ENCODE peak calls at places on chromosome 18, in six cellular contexts. One of them, this sample, is unnamed.

GRCh38 chr18:6755107-6755506 is 25.6 kb downstream of the ARHGAP28 start:
- DNase-seq in lung: no peak
- DNase-seq in Panc1: no peak
- DNase-seq in cardiac muscle cell: no peak
- DNase-seq in CD8-positive, alpha-beta T cell: no peak
- DNase-seq in transverse colon: no peak
- DNase-seq in this sample: no peak

GRCh38 chr18:36427369-36427768 is 129.9 kb downstream of the FHOD3 start:
- DNase-seq in transverse colon: no peak
- DNase-seq in lung: no peak
- DNase-seq in cardiac muscle cell: no peak
- DNase-seq in CD8-positive, alpha-beta T cell: no peak
- DNase-seq in Panc1: no peak
- DNase-seq in this sample: no peak

GRCh38 chr18:51437280-51438271 is 240.1 kb upstream of the MEX3C start:
- DNase-seq in transverse colon: no peak
- DNase-seq in cardiac muscle cell: peak; percentile 31
- DNase-seq in Panc1: no peak
- DNase-seq in CD8-positive, alpha-beta T cell: no peak
- DNase-seq in lung: no peak
- DNase-seq in this sample: no peak

GRCh38 chr18:12470382-12471090 is 62.8 kb downstream of the PRELID3A start:
- DNase-seq in Panc1: no peak
- DNase-seq in cardiac muscle cell: peak; percentile 33
- DNase-seq in transverse colon: no peak
- DNase-seq in CD8-positive, alpha-beta T cell: no peak
- DNase-seq in lung: no peak
- DNase-seq in this sample: no peak

GRCh38 chr18:76953186-76953982 is 131.0 kb downstream of the ZNF236 start:
- DNase-seq in lung: peak; percentile 83
- DNase-seq in cardiac muscle cell: no peak
- DNase-seq in CD8-positive, alpha-beta T cell: no peak
- DNase-seq in transverse colon: peak; percentile 62
- DNase-seq in Panc1: no peak
- DNase-seq in this sample: no peak

GRCh38 chr18:59426855-59427254 is 67.8 kb upstream of the LMAN1 start:
- DNase-seq in transverse colon: no peak
- DNase-seq in Panc1: no peak
- DNase-seq in CD8-positive, alpha-beta T cell: no peak
- DNase-seq in cardiac muscle cell: no peak
- DNase-seq in lung: no peak
- DNase-seq in this sample: no peak

GRCh38 chr18:50791599-50792438 is 28.0 kb downstream of the MRO start:
- DNase-seq in cardiac muscle cell: no peak
- DNase-seq in Panc1: no peak
- DNase-seq in transverse colon: no peak
- DNase-seq in lung: no peak
- DNase-seq in CD8-positive, alpha-beta T cell: no peak
- DNase-seq in this sample: no peak

GRCh38 chr18:45349447-45349846 is 265.8 kb upstream of the SLC14A2 start:
- DNase-seq in Panc1: no peak
- DNase-seq in transverse colon: no peak
- DNase-seq in cardiac muscle cell: no peak
- DNase-seq in lung: no peak
- DNase-seq in CD8-positive, alpha-beta T cell: no peak
- DNase-seq in this sample: no peak

GRCh38 chr18:55607763-55608162 is 19.8 kb upstream of the TCF4 start:
- DNase-seq in lung: no peak
- DNase-seq in cardiac muscle cell: no peak
- DNase-seq in transverse colon: no peak
- DNase-seq in Panc1: no peak
- DNase-seq in CD8-positive, alpha-beta T cell: no peak
- DNase-seq in this sample: no peak

GRCh38 chr18:63016270-63016669 is 300.9 kb downstream of the PHLPP1 start:
- DNase-seq in transverse colon: peak; percentile 37
- DNase-seq in lung: peak; percentile 46
- DNase-seq in Panc1: peak; percentile 27
- DNase-seq in cardiac muscle cell: peak; percentile 73
- DNase-seq in CD8-positive, alpha-beta T cell: peak; percentile 24
- DNase-seq in this sample: no peak

GRCh38 chr18:60082282-60082681 is 182.5 kb downstream of the PMAIP1 start:
- DNase-seq in transverse colon: no peak
- DNase-seq in Panc1: no peak
- DNase-seq in CD8-positive, alpha-beta T cell: no peak
- DNase-seq in cardiac muscle cell: no peak
- DNase-seq in lung: no peak
- DNase-seq in this sample: no peak

GRCh38 chr18:49884465-49884864 is 71.1 kb upstream of the ACAA2 start:
- DNase-seq in lung: no peak
- DNase-seq in Panc1: no peak
- DNase-seq in CD8-positive, alpha-beta T cell: no peak
- DNase-seq in transverse colon: no peak
- DNase-seq in cardiac muscle cell: no peak
- DNase-seq in this sample: no peak

GRCh38 chr18:22332590-22332989 is 85.1 kb downstream of the CTAGE1 start:
- DNase-seq in CD8-positive, alpha-beta T cell: no peak
- DNase-seq in transverse colon: no peak
- DNase-seq in cardiac muscle cell: no peak
- DNase-seq in lung: no peak
- DNase-seq in Panc1: no peak
- DNase-seq in this sample: no peak

GRCh38 chr18:67232406-67232805 is 284.1 kb downstream of the DSEL start:
- DNase-seq in Panc1: no peak
- DNase-seq in transverse colon: no peak
- DNase-seq in lung: no peak
- DNase-seq in CD8-positive, alpha-beta T cell: no peak
- DNase-seq in cardiac muscle cell: no peak
- DNase-seq in this sample: no peak

GRCh38 chr18:56770097-56770496 is 118.9 kb downstream of the WDR7 start:
- DNase-seq in CD8-positive, alpha-beta T cell: no peak
- DNase-seq in transverse colon: no peak
- DNase-seq in lung: no peak
- DNase-seq in Panc1: no peak
- DNase-seq in cardiac muscle cell: no peak
- DNase-seq in this sample: no peak

GRCh38 chr18:65567372-65567771 is 183.4 kb upstream of the CDH7 start:
- DNase-seq in lung: no peak
- DNase-seq in cardiac muscle cell: peak; percentile 38
- DNase-seq in Panc1: no peak
- DNase-seq in CD8-positive, alpha-beta T cell: no peak
- DNase-seq in transverse colon: no peak
- DNase-seq in this sample: no peak

GRCh38 chr18:13589316-13589715 is 137.0 kb downstream of the FAM210A start:
- DNase-seq in CD8-positive, alpha-beta T cell: no peak
- DNase-seq in transverse colon: no peak
- DNase-seq in cardiac muscle cell: no peak
- DNase-seq in Panc1: no peak
- DNase-seq in lung: no peak
- DNase-seq in this sample: no peak

GRCh38 chr18:21057112-21057511 is 54.5 kb downstream of the ROCK1 start:
- DNase-seq in cardiac muscle cell: no peak
- DNase-seq in transverse colon: no peak
- DNase-seq in lung: no peak
- DNase-seq in Panc1: no peak
- DNase-seq in CD8-positive, alpha-beta T cell: no peak
- DNase-seq in this sample: no peak

GRCh38 chr18:32761231-32761785 is 11.5 kb downstream of the KLHL14 start:
- DNase-seq in transverse colon: no peak
- DNase-seq in Panc1: no peak
- DNase-seq in CD8-positive, alpha-beta T cell: no peak
- DNase-seq in lung: no peak
- DNase-seq in cardiac muscle cell: no peak
- DNase-seq in this sample: no peak

GRCh38 chr18:50356036-50356945 is 18.6 kb upstream of the SKA1 start:
- DNase-seq in transverse colon: no peak
- DNase-seq in CD8-positive, alpha-beta T cell: no peak
- DNase-seq in cardiac muscle cell: peak; percentile 52
- DNase-seq in lung: no peak
- DNase-seq in Panc1: no peak
- DNase-seq in this sample: no peak

GRCh38 chr18:61502472-61502871 is 169.2 kb downstream of the CDH20 start:
- DNase-seq in Panc1: peak; percentile 28
- DNase-seq in CD8-positive, alpha-beta T cell: no peak
- DNase-seq in lung: no peak
- DNase-seq in cardiac muscle cell: peak; percentile 77
- DNase-seq in transverse colon: peak; percentile 17
- DNase-seq in this sample: peak; percentile 56

GRCh38 chr18:21955757-21956652 is 213.4 kb upstream of the GATA6 start:
- DNase-seq in CD8-positive, alpha-beta T cell: peak; percentile 74
- DNase-seq in cardiac muscle cell: peak; percentile 83
- DNase-seq in Panc1: peak; percentile 25
- DNase-seq in transverse colon: peak; percentile 85
- DNase-seq in lung: peak; percentile 83
- DNase-seq in this sample: no peak

GRCh38 chr18:56661414-56662101 is 10.4 kb downstream of the WDR7 start:
- DNase-seq in cardiac muscle cell: no peak
- DNase-seq in Panc1: no peak
- DNase-seq in transverse colon: no peak
- DNase-seq in lung: no peak
- DNase-seq in CD8-positive, alpha-beta T cell: no peak
- DNase-seq in this sample: no peak

GRCh38 chr18:23302514-23302851 is 150.6 kb upstream of the RIOK3 start:
- DNase-seq in lung: no peak
- DNase-seq in cardiac muscle cell: no peak
- DNase-seq in CD8-positive, alpha-beta T cell: no peak
- DNase-seq in Panc1: no peak
- DNase-seq in transverse colon: no peak
- DNase-seq in this sample: no peak

GRCh38 chr18:58218111-58218510 is 174.1 kb downstream of the NEDD4L start:
- DNase-seq in cardiac muscle cell: no peak
- DNase-seq in Panc1: no peak
- DNase-seq in transverse colon: no peak
- DNase-seq in lung: no peak
- DNase-seq in CD8-positive, alpha-beta T cell: no peak
- DNase-seq in this sample: no peak

GRCh38 chr18:42915240-42915791 is 200.2 kb downstream of the RIT2 start:
- DNase-seq in transverse colon: no peak
- DNase-seq in lung: no peak
- DNase-seq in CD8-positive, alpha-beta T cell: no peak
- DNase-seq in cardiac muscle cell: no peak
- DNase-seq in Panc1: no peak
- DNase-seq in this sample: no peak

GRCh38 chr18:7755753-7756475 is 188.8 kb downstream of the PTPRM start:
- DNase-seq in Panc1: no peak
- DNase-seq in CD8-positive, alpha-beta T cell: no peak
- DNase-seq in cardiac muscle cell: no peak
- DNase-seq in transverse colon: no peak
- DNase-seq in lung: no peak
- DNase-seq in this sample: no peak

GRCh38 chr18:5625076-5625475 is 81.3 kb upstream of the EPB41L3 start:
- DNase-seq in cardiac muscle cell: no peak
- DNase-seq in CD8-positive, alpha-beta T cell: no peak
- DNase-seq in transverse colon: no peak
- DNase-seq in Panc1: no peak
- DNase-seq in lung: no peak
- DNase-seq in this sample: no peak

GRCh38 chr18:68406761-68407160 is 308.1 kb downstream of the TMX3 start:
- DNase-seq in cardiac muscle cell: no peak
- DNase-seq in transverse colon: no peak
- DNase-seq in Panc1: no peak
- DNase-seq in lung: no peak
- DNase-seq in CD8-positive, alpha-beta T cell: no peak
- DNase-seq in this sample: no peak

GRCh38 chr18:32351014-32351413 is 119.7 kb downstream of the GAREM1 start:
- DNase-seq in cardiac muscle cell: no peak
- DNase-seq in Panc1: no peak
- DNase-seq in lung: no peak
- DNase-seq in CD8-positive, alpha-beta T cell: no peak
- DNase-seq in transverse colon: no peak
- DNase-seq in this sample: no peak

GRCh38 chr18:41532344-41533086 is 422.5 kb upstream of the PIK3C3 start:
- DNase-seq in lung: no peak
- DNase-seq in cardiac muscle cell: peak; percentile 46
- DNase-seq in transverse colon: no peak
- DNase-seq in CD8-positive, alpha-beta T cell: no peak
- DNase-seq in Panc1: no peak
- DNase-seq in this sample: no peak
- TF ChIP-seq CTCF in lung: no peak
- TF ChIP-seq CTCF in cardiac muscle cell: peak; percentile 37
- TF ChIP-seq CTCF in transverse colon: no peak
- TF ChIP-seq CTCF in CD8-positive, alpha-beta T cell: no peak
- TF ChIP-seq CTCF in Panc1: peak; percentile 26
- TF ChIP-seq CTCF in this sample: no peak

DNA sequence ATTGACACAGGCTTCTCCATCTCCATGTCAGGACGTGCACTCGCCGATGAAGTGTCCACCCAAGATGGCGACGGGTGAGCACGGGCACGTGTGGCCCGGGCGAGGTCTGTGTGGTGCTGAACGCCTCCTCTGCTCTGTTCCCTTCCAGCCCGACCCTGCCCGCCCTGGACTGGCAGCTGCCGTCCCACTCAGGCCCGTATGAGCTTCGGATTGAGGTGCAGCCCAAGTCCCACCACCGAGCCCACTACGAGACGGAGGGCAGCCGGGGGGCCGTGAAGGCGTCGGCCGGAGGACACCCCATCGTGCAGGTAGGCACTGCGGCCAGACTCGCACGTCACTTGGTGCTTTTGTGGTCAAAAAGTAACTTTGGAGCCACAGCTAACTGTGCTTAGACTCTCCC is 37.7 kb downstream of the NFATC1 start:
- DNase-seq in CD8-positive, alpha-beta T cell: no peak
- DNase-seq in Panc1: no peak
- DNase-seq in lung: no peak
- DNase-seq in cardiac muscle cell: no peak
- DNase-seq in transverse colon: no peak
- DNase-seq in this sample: no peak
- TF ChIP-seq CTCF in CD8-positive, alpha-beta T cell: no peak
- TF ChIP-seq CTCF in Panc1: no peak
- TF ChIP-seq CTCF in lung: no peak
- TF ChIP-seq CTCF in cardiac muscle cell: no peak
- TF ChIP-seq CTCF in transverse colon: no peak
- TF ChIP-seq CTCF in this sample: no peak

GRCh38 chr18:10437837-10438236 is 16.6 kb upstream of the APCDD1 start:
- DNase-seq in cardiac muscle cell: no peak
- DNase-seq in transverse colon: no peak
- DNase-seq in Panc1: peak; percentile 5
- DNase-seq in CD8-positive, alpha-beta T cell: no peak
- DNase-seq in lung: no peak
- DNase-seq in this sample: no peak
- TF ChIP-seq CTCF in cardiac muscle cell: no peak
- TF ChIP-seq CTCF in transverse colon: no peak
- TF ChIP-seq CTCF in Panc1: peak; percentile 55
- TF ChIP-seq CTCF in CD8-positive, alpha-beta T cell: peak; percentile 20
- TF ChIP-seq CTCF in lung: peak; percentile 15
- TF ChIP-seq CTCF in this sample: no peak

DNA sequence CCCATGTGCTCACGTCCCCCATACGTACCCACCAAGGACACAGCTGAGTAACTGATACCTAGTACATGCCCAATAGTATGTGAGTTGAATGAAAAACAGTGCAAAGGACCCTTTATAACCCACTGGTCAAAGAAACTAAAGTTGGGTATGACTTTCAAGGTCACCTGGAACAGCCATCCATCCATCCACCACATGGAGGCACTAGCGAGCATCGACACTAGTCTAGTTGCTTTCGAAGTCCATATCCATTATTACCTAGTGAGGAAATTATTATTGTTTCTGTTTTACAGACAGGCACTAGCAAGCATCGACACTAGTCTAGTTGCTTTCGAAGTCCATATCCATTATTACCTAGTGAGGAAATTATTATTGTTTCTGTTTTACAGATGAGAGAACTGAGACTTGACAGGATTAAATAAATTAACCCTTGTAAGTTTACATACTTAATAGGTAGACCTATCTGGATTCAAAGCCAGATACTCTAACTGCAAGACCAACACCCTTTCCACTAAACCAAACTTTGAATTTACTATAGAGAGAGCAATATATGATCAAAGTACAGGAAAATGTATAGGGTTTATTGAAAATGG is 233.7 kb downstream of the METTL4 start:
- DNase-seq in transverse colon: peak; percentile 19
- DNase-seq in cardiac muscle cell: no peak
- DNase-seq in Panc1: peak; percentile 17
- DNase-seq in lung: no peak
- DNase-seq in CD8-positive, alpha-beta T cell: peak; percentile 11
- DNase-seq in this sample: no peak
- TF ChIP-seq CTCF in transverse colon: peak; percentile 40
- TF ChIP-seq CTCF in cardiac muscle cell: peak; percentile 47
- TF ChIP-seq CTCF in Panc1: peak; percentile 57
- TF ChIP-seq CTCF in lung: no peak
- TF ChIP-seq CTCF in CD8-positive, alpha-beta T cell: peak; percentile 55
- TF ChIP-seq CTCF in this sample: no peak

This sample was measured in D721Med.